ENCODE peak calls at places on chromosomes 5 and 9, in nine cellular contexts. One of them, this sample, is unnamed.

GRCh38 chr9:127776195-127776918 is 2.1 kb downstream of the SH2D3C start:
- DNase-seq in AG04450: no peak
- DNase-seq in mesothelial cell of epicardium: no peak
- DNase-seq in mammary epithelial cell: no peak
- DNase-seq in fibroblast of pulmonary artery: no peak
- DNase-seq in fibroblast of the aortic adventitia: no peak
- DNase-seq in heart left ventricle: peak
- DNase-seq in natural killer cell: peak
- DNase-seq in CD8-positive, alpha-beta T cell: peak
- DNase-seq in this sample: no peak

GRCh38 chr9:136858844-136859757 is 7.0 kb downstream of the MAMDC4 start:
- DNase-seq in AG04450: no peak
- DNase-seq in mesothelial cell of epicardium: no peak
- DNase-seq in mammary epithelial cell: peak
- DNase-seq in fibroblast of pulmonary artery: peak
- DNase-seq in fibroblast of the aortic adventitia: peak
- DNase-seq in heart left ventricle: peak
- DNase-seq in natural killer cell: no peak
- DNase-seq in CD8-positive, alpha-beta T cell: no peak
- DNase-seq in this sample: peak

GRCh38 chr5:123809594-123810172 is 297.7 kb downstream of the CSNK1G3 start:
- DNase-seq in AG04450: no peak
- DNase-seq in mesothelial cell of epicardium: no peak
- DNase-seq in mammary epithelial cell: no peak
- DNase-seq in fibroblast of pulmonary artery: no peak
- DNase-seq in fibroblast of the aortic adventitia: no peak
- DNase-seq in heart left ventricle: no peak
- DNase-seq in natural killer cell: no peak
- DNase-seq in CD8-positive, alpha-beta T cell: no peak
- DNase-seq in this sample: no peak

GRCh38 chr5:5612096-5612495 is 189.6 kb downstream of the ICE1 start:
- DNase-seq in AG04450: no peak
- DNase-seq in mesothelial cell of epicardium: no peak
- DNase-seq in mammary epithelial cell: no peak
- DNase-seq in fibroblast of pulmonary artery: no peak
- DNase-seq in fibroblast of the aortic adventitia: no peak
- DNase-seq in heart left ventricle: no peak
- DNase-seq in natural killer cell: no peak
- DNase-seq in CD8-positive, alpha-beta T cell: no peak
- DNase-seq in this sample: no peak

GRCh38 chr5:90558344-90559192 is at the start of gene ADGRV1:
- DNase-seq in AG04450: no peak
- DNase-seq in mesothelial cell of epicardium: peak
- DNase-seq in mammary epithelial cell: peak
- DNase-seq in fibroblast of pulmonary artery: peak
- DNase-seq in fibroblast of the aortic adventitia: peak
- DNase-seq in heart left ventricle: peak
- DNase-seq in natural killer cell: no peak
- DNase-seq in CD8-positive, alpha-beta T cell: no peak
- DNase-seq in this sample: no peak

GRCh38 chr5:168464641-168465040 is 21.6 kb upstream of the RARS1 start:
- DNase-seq in AG04450: no peak
- DNase-seq in mesothelial cell of epicardium: no peak
- DNase-seq in mammary epithelial cell: no peak
- DNase-seq in fibroblast of pulmonary artery: no peak
- DNase-seq in fibroblast of the aortic adventitia: no peak
- DNase-seq in heart left ventricle: no peak
- DNase-seq in natural killer cell: no peak
- DNase-seq in CD8-positive, alpha-beta T cell: no peak
- DNase-seq in this sample: no peak

GRCh38 chr9:93675336-93676150 is 99.2 kb downstream of the PHF2 start:
- DNase-seq in AG04450: no peak
- DNase-seq in mesothelial cell of epicardium: peak
- DNase-seq in mammary epithelial cell: no peak
- DNase-seq in fibroblast of pulmonary artery: no peak
- DNase-seq in fibroblast of the aortic adventitia: no peak
- DNase-seq in heart left ventricle: no peak
- DNase-seq in natural killer cell: peak
- DNase-seq in CD8-positive, alpha-beta T cell: peak
- DNase-seq in this sample: no peak

GRCh38 chr9:77177143-77177893 is at the start of gene VPS13A:
- DNase-seq in AG04450: peak
- DNase-seq in mesothelial cell of epicardium: peak
- DNase-seq in mammary epithelial cell: peak
- DNase-seq in fibroblast of pulmonary artery: peak
- DNase-seq in fibroblast of the aortic adventitia: peak
- DNase-seq in heart left ventricle: peak
- DNase-seq in natural killer cell: peak
- DNase-seq in CD8-positive, alpha-beta T cell: peak
- DNase-seq in this sample: peak

GRCh38 chr5:83924891-83925290 is 204.2 kb upstream of the HAPLN1 start:
- DNase-seq in AG04450: no peak
- DNase-seq in mesothelial cell of epicardium: no peak
- DNase-seq in mammary epithelial cell: peak
- DNase-seq in fibroblast of pulmonary artery: no peak
- DNase-seq in fibroblast of the aortic adventitia: peak
- DNase-seq in heart left ventricle: no peak
- DNase-seq in natural killer cell: no peak
- DNase-seq in CD8-positive, alpha-beta T cell: no peak
- DNase-seq in this sample: no peak

GRCh38 chr5:102901821-102902448 is 146.8 kb downstream of the PAM start:
- DNase-seq in AG04450: no peak
- DNase-seq in mesothelial cell of epicardium: no peak
- DNase-seq in mammary epithelial cell: peak
- DNase-seq in fibroblast of pulmonary artery: no peak
- DNase-seq in fibroblast of the aortic adventitia: no peak
- DNase-seq in heart left ventricle: no peak
- DNase-seq in natural killer cell: no peak
- DNase-seq in CD8-positive, alpha-beta T cell: no peak
- DNase-seq in this sample: no peak

GRCh38 chr5:92599217-92599810 is 981.7 kb downstream of the NR2F1-AS1 start:
- DNase-seq in AG04450: no peak
- DNase-seq in mesothelial cell of epicardium: no peak
- DNase-seq in mammary epithelial cell: no peak
- DNase-seq in fibroblast of pulmonary artery: no peak
- DNase-seq in fibroblast of the aortic adventitia: peak
- DNase-seq in heart left ventricle: no peak
- DNase-seq in natural killer cell: no peak
- DNase-seq in CD8-positive, alpha-beta T cell: no peak
- DNase-seq in this sample: no peak

GRCh38 chr9:127096208-127096607 is 26.2 kb downstream of the ANGPTL2 start:
- DNase-seq in AG04450: no peak
- DNase-seq in mesothelial cell of epicardium: no peak
- DNase-seq in mammary epithelial cell: no peak
- DNase-seq in fibroblast of pulmonary artery: peak
- DNase-seq in fibroblast of the aortic adventitia: no peak
- DNase-seq in heart left ventricle: no peak
- DNase-seq in natural killer cell: no peak
- DNase-seq in CD8-positive, alpha-beta T cell: no peak
- DNase-seq in this sample: no peak

GRCh38 chr9:16289639-16290038 is 580.8 kb downstream of the BNC2 start:
- DNase-seq in AG04450: no peak
- DNase-seq in mesothelial cell of epicardium: no peak
- DNase-seq in mammary epithelial cell: no peak
- DNase-seq in fibroblast of pulmonary artery: peak
- DNase-seq in fibroblast of the aortic adventitia: no peak
- DNase-seq in heart left ventricle: no peak
- DNase-seq in natural killer cell: no peak
- DNase-seq in CD8-positive, alpha-beta T cell: no peak
- DNase-seq in this sample: no peak

GRCh38 chr5:115798252-115798651 is 18.2 kb downstream of the CDO1 start:
- DNase-seq in AG04450: no peak
- DNase-seq in mesothelial cell of epicardium: no peak
- DNase-seq in mammary epithelial cell: no peak
- DNase-seq in fibroblast of pulmonary artery: no peak
- DNase-seq in fibroblast of the aortic adventitia: no peak
- DNase-seq in heart left ventricle: no peak
- DNase-seq in natural killer cell: no peak
- DNase-seq in CD8-positive, alpha-beta T cell: no peak
- DNase-seq in this sample: no peak

GRCh38 chr5:74839228-74839627 is 27.0 kb downstream of the FAM169A start:
- DNase-seq in AG04450: no peak
- DNase-seq in mesothelial cell of epicardium: no peak
- DNase-seq in mammary epithelial cell: no peak
- DNase-seq in fibroblast of pulmonary artery: no peak
- DNase-seq in fibroblast of the aortic adventitia: no peak
- DNase-seq in heart left ventricle: no peak
- DNase-seq in natural killer cell: no peak
- DNase-seq in CD8-positive, alpha-beta T cell: no peak
- DNase-seq in this sample: no peak

GRCh38 chr5:6638236-6638635 is 5.0 kb downstream of the SRD5A1 start:
- DNase-seq in AG04450: no peak
- DNase-seq in mesothelial cell of epicardium: no peak
- DNase-seq in mammary epithelial cell: peak
- DNase-seq in fibroblast of pulmonary artery: no peak
- DNase-seq in fibroblast of the aortic adventitia: peak
- DNase-seq in heart left ventricle: no peak
- DNase-seq in natural killer cell: no peak
- DNase-seq in CD8-positive, alpha-beta T cell: no peak
- DNase-seq in this sample: no peak

GRCh38 chr9:87885484-87886189 is 3.0 kb downstream of the SPATA31E1 start:
- DNase-seq in AG04450: no peak
- DNase-seq in mesothelial cell of epicardium: no peak
- DNase-seq in mammary epithelial cell: no peak
- DNase-seq in fibroblast of pulmonary artery: no peak
- DNase-seq in fibroblast of the aortic adventitia: no peak
- DNase-seq in heart left ventricle: no peak
- DNase-seq in natural killer cell: no peak
- DNase-seq in CD8-positive, alpha-beta T cell: no peak
- DNase-seq in this sample: no peak

GRCh38 chr9:35510745-35511428 is 21.0 kb downstream of the RUSC2 start:
- DNase-seq in AG04450: peak
- DNase-seq in mesothelial cell of epicardium: no peak
- DNase-seq in mammary epithelial cell: peak
- DNase-seq in fibroblast of pulmonary artery: peak
- DNase-seq in fibroblast of the aortic adventitia: peak
- DNase-seq in heart left ventricle: peak
- DNase-seq in natural killer cell: no peak
- DNase-seq in CD8-positive, alpha-beta T cell: no peak
- DNase-seq in this sample: peak

GRCh38 chr9:125444956-125445506 is 183.4 kb downstream of the GAPVD1 start:
- DNase-seq in AG04450: no peak
- DNase-seq in mesothelial cell of epicardium: no peak
- DNase-seq in mammary epithelial cell: no peak
- DNase-seq in fibroblast of pulmonary artery: no peak
- DNase-seq in fibroblast of the aortic adventitia: no peak
- DNase-seq in heart left ventricle: no peak
- DNase-seq in natural killer cell: no peak
- DNase-seq in CD8-positive, alpha-beta T cell: no peak
- DNase-seq in this sample: no peak

GRCh38 chr5:162593881-162594280 is 526.3 kb downstream of the GABRG2 start:
- DNase-seq in AG04450: no peak
- DNase-seq in mesothelial cell of epicardium: no peak
- DNase-seq in mammary epithelial cell: no peak
- DNase-seq in fibroblast of pulmonary artery: no peak
- DNase-seq in fibroblast of the aortic adventitia: no peak
- DNase-seq in heart left ventricle: no peak
- DNase-seq in natural killer cell: no peak
- DNase-seq in CD8-positive, alpha-beta T cell: no peak
- DNase-seq in this sample: no peak
- TF ChIP-seq CTCF in AG04450: no peak
- TF ChIP-seq CTCF in mesothelial cell of epicardium: peak
- TF ChIP-seq CTCF in mammary epithelial cell: no peak
- TF ChIP-seq CTCF in fibroblast of pulmonary artery: no peak
- TF ChIP-seq CTCF in fibroblast of the aortic adventitia: no peak
- TF ChIP-seq CTCF in heart left ventricle: no peak
- TF ChIP-seq CTCF in natural killer cell: no peak
- TF ChIP-seq CTCF in CD8-positive, alpha-beta T cell: no peak
- TF ChIP-seq CTCF in this sample: peak

GRCh38 chr5:4520557-4520956 is 619.6 kb upstream of the ADAMTS16 start:
- DNase-seq in AG04450: no peak
- DNase-seq in mesothelial cell of epicardium: no peak
- DNase-seq in mammary epithelial cell: no peak
- DNase-seq in fibroblast of pulmonary artery: no peak
- DNase-seq in fibroblast of the aortic adventitia: peak
- DNase-seq in heart left ventricle: no peak
- DNase-seq in natural killer cell: no peak
- DNase-seq in CD8-positive, alpha-beta T cell: no peak
- DNase-seq in this sample: no peak
- TF ChIP-seq CTCF in AG04450: no peak
- TF ChIP-seq CTCF in mesothelial cell of epicardium: no peak
- TF ChIP-seq CTCF in mammary epithelial cell: no peak
- TF ChIP-seq CTCF in fibroblast of pulmonary artery: no peak
- TF ChIP-seq CTCF in fibroblast of the aortic adventitia: no peak
- TF ChIP-seq CTCF in heart left ventricle: no peak
- TF ChIP-seq CTCF in natural killer cell: no peak
- TF ChIP-seq CTCF in CD8-positive, alpha-beta T cell: no peak
- TF ChIP-seq CTCF in this sample: no peak

GRCh38 chr9:91770229-91770628 is 179.8 kb downstream of the ROR2 start:
- DNase-seq in AG04450: no peak
- DNase-seq in mesothelial cell of epicardium: no peak
- DNase-seq in mammary epithelial cell: peak
- DNase-seq in fibroblast of pulmonary artery: no peak
- DNase-seq in fibroblast of the aortic adventitia: no peak
- DNase-seq in heart left ventricle: no peak
- DNase-seq in natural killer cell: no peak
- DNase-seq in CD8-positive, alpha-beta T cell: no peak
- DNase-seq in this sample: no peak

GRCh38 chr9:91771864-91772263 is 178.2 kb downstream of the ROR2 start:
- DNase-seq in AG04450: no peak
- DNase-seq in mesothelial cell of epicardium: no peak
- DNase-seq in mammary epithelial cell: no peak
- DNase-seq in fibroblast of pulmonary artery: no peak
- DNase-seq in fibroblast of the aortic adventitia: peak
- DNase-seq in heart left ventricle: no peak
- DNase-seq in natural killer cell: no peak
- DNase-seq in CD8-positive, alpha-beta T cell: no peak
- DNase-seq in this sample: no peak

GRCh38 chr9:91773166-91773565 is 176.9 kb downstream of the ROR2 start:
- DNase-seq in AG04450: no peak
- DNase-seq in mesothelial cell of epicardium: no peak
- DNase-seq in mammary epithelial cell: no peak
- DNase-seq in fibroblast of pulmonary artery: no peak
- DNase-seq in fibroblast of the aortic adventitia: no peak
- DNase-seq in heart left ventricle: no peak
- DNase-seq in natural killer cell: no peak
- DNase-seq in CD8-positive, alpha-beta T cell: no peak
- DNase-seq in this sample: no peak

GRCh38 chr9:91768977-91769916 is 180.8 kb downstream of the ROR2 start:
- DNase-seq in AG04450: no peak
- DNase-seq in mesothelial cell of epicardium: no peak
- DNase-seq in mammary epithelial cell: no peak
- DNase-seq in fibroblast of pulmonary artery: no peak
- DNase-seq in fibroblast of the aortic adventitia: no peak
- DNase-seq in heart left ventricle: no peak
- DNase-seq in natural killer cell: no peak
- DNase-seq in CD8-positive, alpha-beta T cell: no peak
- DNase-seq in this sample: no peak

GRCh38 chr9:91771027-91771426 is 179.0 kb downstream of the ROR2 start:
- DNase-seq in AG04450: peak
- DNase-seq in mesothelial cell of epicardium: no peak
- DNase-seq in mammary epithelial cell: peak
- DNase-seq in fibroblast of pulmonary artery: peak
- DNase-seq in fibroblast of the aortic adventitia: peak
- DNase-seq in heart left ventricle: peak
- DNase-seq in natural killer cell: no peak
- DNase-seq in CD8-positive, alpha-beta T cell: no peak
- DNase-seq in this sample: peak
- TF ChIP-seq CTCF in AG04450: peak
- TF ChIP-seq CTCF in mesothelial cell of epicardium: no peak
- TF ChIP-seq CTCF in mammary epithelial cell: no peak
- TF ChIP-seq CTCF in fibroblast of pulmonary artery: peak
- TF ChIP-seq CTCF in fibroblast of the aortic adventitia: peak
- TF ChIP-seq CTCF in heart left ventricle: no peak
- TF ChIP-seq CTCF in natural killer cell: no peak
- TF ChIP-seq CTCF in CD8-positive, alpha-beta T cell: no peak
- TF ChIP-seq CTCF in this sample: peak

GRCh38 chr5:37720550-37720952 is 119.3 kb downstream of the GDNF start:
- DNase-seq in AG04450: no peak
- DNase-seq in mesothelial cell of epicardium: no peak
- DNase-seq in mammary epithelial cell: no peak
- DNase-seq in fibroblast of pulmonary artery: no peak
- DNase-seq in fibroblast of the aortic adventitia: no peak
- DNase-seq in heart left ventricle: no peak
- DNase-seq in natural killer cell: no peak
- DNase-seq in CD8-positive, alpha-beta T cell: no peak
- DNase-seq in this sample: no peak
- TF ChIP-seq CTCF in AG04450: no peak
- TF ChIP-seq CTCF in mesothelial cell of epicardium: no peak
- TF ChIP-seq CTCF in mammary epithelial cell: no peak
- TF ChIP-seq CTCF in fibroblast of pulmonary artery: no peak
- TF ChIP-seq CTCF in fibroblast of the aortic adventitia: no peak
- TF ChIP-seq CTCF in heart left ventricle: no peak
- TF ChIP-seq CTCF in natural killer cell: no peak
- TF ChIP-seq CTCF in CD8-positive, alpha-beta T cell: no peak
- TF ChIP-seq CTCF in this sample: no peak

This sample was measured in HFFc6.